ENCODE peak calls at places on chromosome 3, in seven cellular contexts. One of them, this sample, is unnamed.

GRCh38 chr3:46239952-46240351 is 2.3 kb upstream of the CCR3 start:
- DNase-seq in neuronal stem cell: no peak
- DNase-seq in mesendoderm: no peak
- DNase-seq in trophoblast cell: no peak
- DNase-seq in IMR-90: no peak
- DNase-seq in H9: no peak
- DNase-seq in H1: no peak
- DNase-seq in this sample: no peak

GRCh38 chr3:100467133-100467532 is 25.3 kb upstream of the TMEM45A start:
- DNase-seq in neuronal stem cell: no peak
- DNase-seq in mesendoderm: no peak
- DNase-seq in trophoblast cell: no peak
- DNase-seq in IMR-90: no peak
- DNase-seq in H9: no peak
- DNase-seq in H1: no peak
- DNase-seq in this sample: no peak

GRCh38 chr3:66272016-66272415 is 51.2 kb downstream of the SLC25A26 start:
- DNase-seq in neuronal stem cell: no peak
- DNase-seq in mesendoderm: no peak
- DNase-seq in trophoblast cell: no peak
- DNase-seq in IMR-90: no peak
- DNase-seq in H9: no peak
- DNase-seq in H1: no peak
- DNase-seq in this sample: peak; percentile 36

GRCh38 chr3:143237036-143237688 is 117.6 kb downstream of the CHST2 start:
- DNase-seq in neuronal stem cell: peak; percentile 86
- DNase-seq in mesendoderm: no peak
- DNase-seq in trophoblast cell: no peak
- DNase-seq in IMR-90: no peak
- DNase-seq in H9: no peak
- DNase-seq in H1: no peak
- DNase-seq in this sample: no peak

GRCh38 chr3:61613666-61614065 is 52.3 kb downstream of the PTPRG start:
- DNase-seq in neuronal stem cell: no peak
- DNase-seq in mesendoderm: no peak
- DNase-seq in trophoblast cell: no peak
- DNase-seq in IMR-90: no peak
- DNase-seq in H9: no peak
- DNase-seq in H1: no peak
- DNase-seq in this sample: no peak

GRCh38 chr3:17039579-17039978 is 154.8 kb downstream of the PLCL2 start:
- DNase-seq in neuronal stem cell: no peak
- DNase-seq in mesendoderm: peak; percentile 17
- DNase-seq in trophoblast cell: peak; percentile 8
- DNase-seq in IMR-90: peak; percentile 92
- DNase-seq in H9: no peak
- DNase-seq in H1: no peak
- DNase-seq in this sample: peak; percentile 66

GRCh38 chr3:158668506-158668905 is 3.9 kb downstream of the LXN start:
- DNase-seq in neuronal stem cell: no peak
- DNase-seq in mesendoderm: no peak
- DNase-seq in trophoblast cell: no peak
- DNase-seq in IMR-90: peak; percentile 69
- DNase-seq in H9: no peak
- DNase-seq in H1: no peak
- DNase-seq in this sample: no peak

GRCh38 chr3:46812237-46812791 is 50.9 kb downstream of the MYL3 start:
- DNase-seq in neuronal stem cell: peak; percentile 66
- DNase-seq in mesendoderm: peak; percentile 90
- DNase-seq in trophoblast cell: peak; percentile 76
- DNase-seq in IMR-90: peak; percentile 29
- DNase-seq in H9: peak; percentile 92
- DNase-seq in H1: peak; percentile 92
- DNase-seq in this sample: peak; percentile 48

GRCh38 chr3:138418556-138419206 is 15.7 kb upstream of the ESYT3 start:
- DNase-seq in neuronal stem cell: no peak
- DNase-seq in mesendoderm: no peak
- DNase-seq in trophoblast cell: no peak
- DNase-seq in IMR-90: peak; percentile 32
- DNase-seq in H9: no peak
- DNase-seq in H1: no peak
- DNase-seq in this sample: no peak

GRCh38 chr3:137746808-137747207 is 17.3 kb upstream of the SOX14 start:
- DNase-seq in neuronal stem cell: no peak
- DNase-seq in mesendoderm: peak; percentile 28
- DNase-seq in trophoblast cell: no peak
- DNase-seq in IMR-90: no peak
- DNase-seq in H9: no peak
- DNase-seq in H1: no peak
- DNase-seq in this sample: no peak

GRCh38 chr3:102531686-102532085 is 96.9 kb downstream of the ZPLD1 start:
- DNase-seq in neuronal stem cell: no peak
- DNase-seq in mesendoderm: no peak
- DNase-seq in trophoblast cell: no peak
- DNase-seq in IMR-90: no peak
- DNase-seq in H9: no peak
- DNase-seq in H1: no peak
- DNase-seq in this sample: no peak

GRCh38 chr3:33438284-33438668 is 1.9 kb downstream of the UBP1 start:
- DNase-seq in neuronal stem cell: no peak
- DNase-seq in mesendoderm: peak; percentile 33
- DNase-seq in trophoblast cell: no peak
- DNase-seq in IMR-90: peak; percentile 66
- DNase-seq in H9: no peak
- DNase-seq in H1: no peak
- DNase-seq in this sample: peak; percentile 63

GRCh38 chr3:184259878-184260570 is 1.3 kb downstream of the CAMK2N2 start:
- DNase-seq in neuronal stem cell: peak; percentile 54
- DNase-seq in mesendoderm: peak; percentile 36
- DNase-seq in trophoblast cell: no peak
- DNase-seq in IMR-90: peak; percentile 17
- DNase-seq in H9: no peak
- DNase-seq in H1: peak; percentile 69
- DNase-seq in this sample: peak; percentile 29

GRCh38 chr3:159416854-159417253 is 571.8 kb upstream of the IL12A start:
- DNase-seq in neuronal stem cell: no peak
- DNase-seq in mesendoderm: no peak
- DNase-seq in trophoblast cell: no peak
- DNase-seq in IMR-90: peak; percentile 45
- DNase-seq in H9: no peak
- DNase-seq in H1: no peak
- DNase-seq in this sample: peak; percentile 21

GRCh38 chr3:113039546-113039945 is 48.8 kb downstream of the GTPBP8 start:
- DNase-seq in neuronal stem cell: no peak
- DNase-seq in mesendoderm: peak; percentile 21
- DNase-seq in trophoblast cell: peak; percentile 47
- DNase-seq in IMR-90: no peak
- DNase-seq in H9: no peak
- DNase-seq in H1: no peak
- DNase-seq in this sample: no peak

GRCh38 chr3:135107043-135107442 is 312.0 kb downstream of the EPHB1 start:
- DNase-seq in neuronal stem cell: no peak
- DNase-seq in mesendoderm: no peak
- DNase-seq in trophoblast cell: no peak
- DNase-seq in IMR-90: no peak
- DNase-seq in H9: no peak
- DNase-seq in H1: no peak
- DNase-seq in this sample: no peak

GRCh38 chr3:141321109-141321497 is 47.2 kb upstream of the ZBTB38 start:
- DNase-seq in neuronal stem cell: no peak
- DNase-seq in mesendoderm: no peak
- DNase-seq in trophoblast cell: no peak
- DNase-seq in IMR-90: peak; percentile 58
- DNase-seq in H9: no peak
- DNase-seq in H1: no peak
- DNase-seq in this sample: peak; percentile 41

GRCh38 chr3:137105277-137105977 is 147.6 kb downstream of the IL20RB start:
- DNase-seq in neuronal stem cell: peak; percentile 80
- DNase-seq in mesendoderm: peak; percentile 83
- DNase-seq in trophoblast cell: peak; percentile 8
- DNase-seq in IMR-90: peak; percentile 62
- DNase-seq in H9: no peak
- DNase-seq in H1: no peak
- DNase-seq in this sample: peak; percentile 62

GRCh38 chr3:185400340-185400667 is 37.4 kb downstream of the MAP3K13 start:
- DNase-seq in neuronal stem cell: no peak
- DNase-seq in mesendoderm: no peak
- DNase-seq in trophoblast cell: no peak
- DNase-seq in IMR-90: peak; percentile 47
- DNase-seq in H9: no peak
- DNase-seq in H1: no peak
- DNase-seq in this sample: no peak

GRCh38 chr3:48344867-48345507 is 11.5 kb upstream of the SPINK8 start:
- DNase-seq in neuronal stem cell: no peak
- DNase-seq in mesendoderm: no peak
- DNase-seq in trophoblast cell: no peak
- DNase-seq in IMR-90: no peak
- DNase-seq in H9: no peak
- DNase-seq in H1: no peak
- DNase-seq in this sample: no peak

GRCh38 chr3:34131091-34131490 is 332.7 kb downstream of the PDCD6IP start:
- DNase-seq in neuronal stem cell: no peak
- DNase-seq in mesendoderm: peak; percentile 76
- DNase-seq in trophoblast cell: no peak
- DNase-seq in IMR-90: no peak
- DNase-seq in H9: no peak
- DNase-seq in H1: no peak
- DNase-seq in this sample: no peak

GRCh38 chr3:48664929-48665328 is 2.2 kb upstream of the CELSR3 start:
- DNase-seq in neuronal stem cell: no peak
- DNase-seq in mesendoderm: peak; percentile 11
- DNase-seq in trophoblast cell: no peak
- DNase-seq in IMR-90: no peak
- DNase-seq in H9: no peak
- DNase-seq in H1: no peak
- DNase-seq in this sample: no peak

GRCh38 chr3:154144825-154145465 is 23.8 kb downstream of the ARHGEF26 start:
- DNase-seq in neuronal stem cell: no peak
- DNase-seq in mesendoderm: no peak
- DNase-seq in trophoblast cell: no peak
- DNase-seq in IMR-90: peak; percentile 51
- DNase-seq in H9: no peak
- DNase-seq in H1: no peak
- DNase-seq in this sample: peak; percentile 4

GRCh38 chr3:109081746-109082510 is 36.0 kb downstream of the MORC1 start:
- DNase-seq in neuronal stem cell: peak; percentile 38
- DNase-seq in mesendoderm: peak; percentile 76
- DNase-seq in trophoblast cell: peak; percentile 77
- DNase-seq in IMR-90: peak; percentile 54
- DNase-seq in H9: peak; percentile 72
- DNase-seq in H1: peak; percentile 62
- DNase-seq in this sample: peak; percentile 82

GRCh38 chr3:53887446-53887845 is 4.2 kb downstream of the SELENOK start:
- DNase-seq in neuronal stem cell: no peak
- DNase-seq in mesendoderm: no peak
- DNase-seq in trophoblast cell: no peak
- DNase-seq in IMR-90: no peak
- DNase-seq in H9: no peak
- DNase-seq in H1: no peak
- DNase-seq in this sample: no peak

GRCh38 chr3:24341668-24342067 is 153.0 kb downstream of the THRB start:
- DNase-seq in neuronal stem cell: no peak
- DNase-seq in mesendoderm: no peak
- DNase-seq in trophoblast cell: no peak
- DNase-seq in IMR-90: no peak
- DNase-seq in H9: no peak
- DNase-seq in H1: no peak
- DNase-seq in this sample: peak; percentile 45
- H4K8ac ChIP-seq in neuronal stem cell: no peak overlapping the region
- H4K8ac ChIP-seq in mesendoderm: no peak overlapping the region
- H4K8ac ChIP-seq in trophoblast cell: peak overlapping the region; percentile 65
- H4K8ac ChIP-seq in IMR-90: no peak overlapping the region
- H4K8ac ChIP-seq in H9: no peak overlapping the region
- H4K8ac ChIP-seq in H1: no peak overlapping the region
- H4K8ac ChIP-seq in this sample: peak overlapping the region; percentile 73

GRCh38 chr3:150746791-150747590 is 16.0 kb downstream of the SIAH2 start:
- DNase-seq in neuronal stem cell: no peak
- DNase-seq in mesendoderm: no peak
- DNase-seq in trophoblast cell: no peak
- DNase-seq in IMR-90: no peak
- DNase-seq in H9: no peak
- DNase-seq in H1: no peak
- DNase-seq in this sample: peak; percentile 69
- H4K8ac ChIP-seq in neuronal stem cell: no peak overlapping the region
- H4K8ac ChIP-seq in mesendoderm: no peak overlapping the region
- H4K8ac ChIP-seq in trophoblast cell: no peak overlapping the region
- H4K8ac ChIP-seq in IMR-90: no peak overlapping the region
- H4K8ac ChIP-seq in H9: no peak overlapping the region
- H4K8ac ChIP-seq in H1: no peak overlapping the region
- H4K8ac ChIP-seq in this sample: no peak overlapping the region

GRCh38 chr3:172138792-172139507 is 99.6 kb downstream of the FNDC3B start:
- DNase-seq in neuronal stem cell: no peak
- DNase-seq in mesendoderm: peak; percentile 81
- DNase-seq in trophoblast cell: peak; percentile 58
- DNase-seq in IMR-90: peak; percentile 40
- DNase-seq in H9: no peak
- DNase-seq in H1: no peak
- DNase-seq in this sample: peak; percentile 92
- H4K8ac ChIP-seq in neuronal stem cell: no peak overlapping the region
- H4K8ac ChIP-seq in mesendoderm: no peak overlapping the region
- H4K8ac ChIP-seq in trophoblast cell: no peak overlapping the region
- H4K8ac ChIP-seq in IMR-90: peak overlapping the region; percentile 9
- H4K8ac ChIP-seq in H9: no peak overlapping the region
- H4K8ac ChIP-seq in H1: no peak overlapping the region
- H4K8ac ChIP-seq in this sample: peak overlapping the region; percentile 72

GRCh38 chr3:170154084-170154483 is 27.4 kb downstream of the PHC3 start:
- DNase-seq in neuronal stem cell: no peak
- DNase-seq in mesendoderm: no peak
- DNase-seq in trophoblast cell: no peak
- DNase-seq in IMR-90: peak; percentile 60
- DNase-seq in H9: no peak
- DNase-seq in H1: no peak
- DNase-seq in this sample: no peak
- H4K8ac ChIP-seq in neuronal stem cell: no peak overlapping the region
- H4K8ac ChIP-seq in mesendoderm: no peak overlapping the region
- H4K8ac ChIP-seq in trophoblast cell: no peak overlapping the region
- H4K8ac ChIP-seq in IMR-90: no peak overlapping the region
- H4K8ac ChIP-seq in H9: peak overlapping the region; percentile 84
- H4K8ac ChIP-seq in H1: no peak overlapping the region
- H4K8ac ChIP-seq in this sample: no peak overlapping the region

DNA sequence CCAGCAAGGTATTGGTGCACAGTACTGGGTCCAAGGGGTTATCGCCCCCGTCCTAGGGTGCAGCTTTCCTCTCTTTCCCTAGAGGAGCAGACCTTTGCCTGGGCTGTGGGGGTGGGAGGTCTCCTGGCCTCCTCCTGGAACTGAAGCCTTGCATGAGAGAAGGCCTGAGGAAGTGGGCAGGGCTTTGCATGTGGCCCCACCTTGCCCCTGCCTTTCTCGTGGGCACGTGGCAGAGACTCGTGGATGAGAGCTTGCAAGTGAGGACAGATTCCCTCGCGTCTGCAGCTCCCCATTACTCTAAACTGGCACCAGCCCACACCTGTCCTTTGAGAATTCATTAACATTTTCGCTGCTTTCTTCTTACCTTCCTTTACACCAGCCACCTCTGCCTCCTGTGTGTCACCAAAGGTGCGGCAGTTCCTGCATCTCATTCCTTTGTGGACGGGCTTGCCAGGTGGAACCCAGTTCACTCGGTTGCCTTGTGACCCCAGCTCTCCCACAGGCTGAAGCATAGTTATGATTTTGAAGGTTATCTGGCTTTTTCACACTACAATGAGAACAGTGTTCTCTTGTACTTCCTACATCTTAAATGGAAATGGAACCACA is 40.9 kb upstream of the NR2C2 start:
- DNase-seq in neuronal stem cell: no peak
- DNase-seq in mesendoderm: no peak
- DNase-seq in trophoblast cell: no peak
- DNase-seq in IMR-90: no peak
- DNase-seq in H9: peak; percentile 25
- DNase-seq in H1: no peak
- DNase-seq in this sample: no peak
- H4K8ac ChIP-seq in neuronal stem cell: no peak overlapping the region
- H4K8ac ChIP-seq in mesendoderm: no peak overlapping the region
- H4K8ac ChIP-seq in trophoblast cell: no peak overlapping the region
- H4K8ac ChIP-seq in IMR-90: no peak overlapping the region
- H4K8ac ChIP-seq in H9: no peak overlapping the region
- H4K8ac ChIP-seq in H1: no peak overlapping the region
- H4K8ac ChIP-seq in this sample: peak overlapping the region; percentile 37